ENCODE peak calls at places on chromosomes 12 and 14, in ten cellular contexts. One of them, this sample, is unnamed.

GRCh38 chr14:99821519-99822165 is 28.4 kb downstream of the EML1 start:
- DNase-seq in stomach: no peak
- DNase-seq in GM23338: no peak
- DNase-seq in pancreas: no peak
- DNase-seq in body of pancreas: peak; percentile 19
- DNase-seq in tibial artery: no peak
- DNase-seq in adrenal gland: no peak
- DNase-seq in left ventricle myocardium inferior: no peak
- DNase-seq in transverse colon: no peak
- DNase-seq in mammary epithelial cell: peak; percentile 80
- DNase-seq in this sample: peak; percentile 78

GRCh38 chr14:99802301-99803105 is 9.3 kb downstream of the EML1 start:
- DNase-seq in stomach: no peak
- DNase-seq in GM23338: no peak
- DNase-seq in pancreas: no peak
- DNase-seq in body of pancreas: no peak
- DNase-seq in tibial artery: no peak
- DNase-seq in adrenal gland: no peak
- DNase-seq in left ventricle myocardium inferior: no peak
- DNase-seq in transverse colon: no peak
- DNase-seq in mammary epithelial cell: no peak
- DNase-seq in this sample: no peak

GRCh38 chr12:16352481-16352880 is 5.0 kb downstream of the MGST1 start:
- DNase-seq in stomach: no peak
- DNase-seq in GM23338: no peak
- DNase-seq in pancreas: no peak
- DNase-seq in body of pancreas: no peak
- DNase-seq in tibial artery: no peak
- DNase-seq in adrenal gland: no peak
- DNase-seq in left ventricle myocardium inferior: no peak
- DNase-seq in transverse colon: no peak
- DNase-seq in mammary epithelial cell: peak; percentile 11
- DNase-seq in this sample: no peak

GRCh38 chr12:24565300-24565699 is 383.6 kb downstream of the BCAT1 start:
- DNase-seq in stomach: no peak
- DNase-seq in GM23338: peak; percentile 50
- DNase-seq in pancreas: no peak
- DNase-seq in body of pancreas: no peak
- DNase-seq in tibial artery: no peak
- DNase-seq in adrenal gland: no peak
- DNase-seq in left ventricle myocardium inferior: no peak
- DNase-seq in transverse colon: no peak
- DNase-seq in mammary epithelial cell: no peak
- DNase-seq in this sample: no peak

GRCh38 chr12:2853626-2854025 is 3.2 kb downstream of the TEX52 start:
- DNase-seq in stomach: peak; percentile 80
- DNase-seq in GM23338: peak; percentile 95
- DNase-seq in pancreas: peak; percentile 83
- DNase-seq in body of pancreas: peak; percentile 91
- DNase-seq in tibial artery: peak; percentile 88
- DNase-seq in adrenal gland: peak; percentile 81
- DNase-seq in left ventricle myocardium inferior: peak; percentile 84
- DNase-seq in transverse colon: peak; percentile 76
- DNase-seq in mammary epithelial cell: peak; percentile 35
- DNase-seq in this sample: peak; percentile 85

GRCh38 chr14:24634158-24634557 is at the start of gene GZMB:
- DNase-seq in stomach: peak; percentile 40
- DNase-seq in GM23338: no peak
- DNase-seq in pancreas: no peak
- DNase-seq in body of pancreas: no peak
- DNase-seq in tibial artery: no peak
- DNase-seq in adrenal gland: no peak
- DNase-seq in left ventricle myocardium inferior: no peak
- DNase-seq in transverse colon: peak; percentile 19
- DNase-seq in mammary epithelial cell: peak; percentile 54
- DNase-seq in this sample: no peak

GRCh38 chr12:130702966-130703732 is 12.9 kb downstream of the RIMBP2 start:
- DNase-seq in stomach: no peak
- DNase-seq in GM23338: no peak
- DNase-seq in pancreas: no peak
- DNase-seq in body of pancreas: no peak
- DNase-seq in tibial artery: peak; percentile 13
- DNase-seq in adrenal gland: no peak
- DNase-seq in left ventricle myocardium inferior: no peak
- DNase-seq in transverse colon: no peak
- DNase-seq in mammary epithelial cell: no peak
- DNase-seq in this sample: no peak

GRCh38 chr14:75205586-75205985 is 29.2 kb upstream of the TMED10 start:
- DNase-seq in stomach: no peak
- DNase-seq in GM23338: no peak
- DNase-seq in pancreas: no peak
- DNase-seq in body of pancreas: no peak
- DNase-seq in tibial artery: no peak
- DNase-seq in adrenal gland: no peak
- DNase-seq in left ventricle myocardium inferior: no peak
- DNase-seq in transverse colon: no peak
- DNase-seq in mammary epithelial cell: peak; percentile 77
- DNase-seq in this sample: peak; percentile 48

GRCh38 chr12:47107926-47108325 is 28.2 kb upstream of the AMIGO2 start:
- DNase-seq in stomach: no peak
- DNase-seq in GM23338: no peak
- DNase-seq in pancreas: no peak
- DNase-seq in body of pancreas: no peak
- DNase-seq in tibial artery: no peak
- DNase-seq in adrenal gland: no peak
- DNase-seq in left ventricle myocardium inferior: no peak
- DNase-seq in transverse colon: no peak
- DNase-seq in mammary epithelial cell: no peak
- DNase-seq in this sample: no peak

GRCh38 chr14:64444984-64445845 is 20.1 kb upstream of the AKAP5 start:
- DNase-seq in stomach: no peak
- DNase-seq in GM23338: no peak
- DNase-seq in pancreas: no peak
- DNase-seq in body of pancreas: no peak
- DNase-seq in tibial artery: peak; percentile 69
- DNase-seq in adrenal gland: peak; percentile 53
- DNase-seq in left ventricle myocardium inferior: no peak
- DNase-seq in transverse colon: peak; percentile 45
- DNase-seq in mammary epithelial cell: peak; percentile 80
- DNase-seq in this sample: peak; percentile 88

GRCh38 chr12:4257442-4257841 is 16.1 kb upstream of the CCND2 start:
- DNase-seq in stomach: no peak
- DNase-seq in GM23338: no peak
- DNase-seq in pancreas: no peak
- DNase-seq in body of pancreas: no peak
- DNase-seq in tibial artery: no peak
- DNase-seq in adrenal gland: no peak
- DNase-seq in left ventricle myocardium inferior: no peak
- DNase-seq in transverse colon: no peak
- DNase-seq in mammary epithelial cell: no peak
- DNase-seq in this sample: no peak

GRCh38 chr12:4251228-4251891 is 22.2 kb upstream of the CCND2 start:
- DNase-seq in stomach: no peak
- DNase-seq in GM23338: no peak
- DNase-seq in pancreas: no peak
- DNase-seq in body of pancreas: no peak
- DNase-seq in tibial artery: no peak
- DNase-seq in adrenal gland: no peak
- DNase-seq in left ventricle myocardium inferior: no peak
- DNase-seq in transverse colon: no peak
- DNase-seq in mammary epithelial cell: no peak
- DNase-seq in this sample: no peak

GRCh38 chr12:4251967-4252366 is 21.6 kb upstream of the CCND2 start:
- DNase-seq in stomach: no peak
- DNase-seq in GM23338: no peak
- DNase-seq in pancreas: no peak
- DNase-seq in body of pancreas: no peak
- DNase-seq in tibial artery: no peak
- DNase-seq in adrenal gland: no peak
- DNase-seq in left ventricle myocardium inferior: no peak
- DNase-seq in transverse colon: no peak
- DNase-seq in mammary epithelial cell: no peak
- DNase-seq in this sample: no peak

GRCh38 chr12:4252595-4252994 is 21.0 kb upstream of the CCND2 start:
- DNase-seq in stomach: no peak
- DNase-seq in GM23338: peak; percentile 53
- DNase-seq in pancreas: no peak
- DNase-seq in body of pancreas: no peak
- DNase-seq in tibial artery: no peak
- DNase-seq in adrenal gland: no peak
- DNase-seq in left ventricle myocardium inferior: peak; percentile 48
- DNase-seq in transverse colon: no peak
- DNase-seq in mammary epithelial cell: no peak
- DNase-seq in this sample: no peak

DNA sequence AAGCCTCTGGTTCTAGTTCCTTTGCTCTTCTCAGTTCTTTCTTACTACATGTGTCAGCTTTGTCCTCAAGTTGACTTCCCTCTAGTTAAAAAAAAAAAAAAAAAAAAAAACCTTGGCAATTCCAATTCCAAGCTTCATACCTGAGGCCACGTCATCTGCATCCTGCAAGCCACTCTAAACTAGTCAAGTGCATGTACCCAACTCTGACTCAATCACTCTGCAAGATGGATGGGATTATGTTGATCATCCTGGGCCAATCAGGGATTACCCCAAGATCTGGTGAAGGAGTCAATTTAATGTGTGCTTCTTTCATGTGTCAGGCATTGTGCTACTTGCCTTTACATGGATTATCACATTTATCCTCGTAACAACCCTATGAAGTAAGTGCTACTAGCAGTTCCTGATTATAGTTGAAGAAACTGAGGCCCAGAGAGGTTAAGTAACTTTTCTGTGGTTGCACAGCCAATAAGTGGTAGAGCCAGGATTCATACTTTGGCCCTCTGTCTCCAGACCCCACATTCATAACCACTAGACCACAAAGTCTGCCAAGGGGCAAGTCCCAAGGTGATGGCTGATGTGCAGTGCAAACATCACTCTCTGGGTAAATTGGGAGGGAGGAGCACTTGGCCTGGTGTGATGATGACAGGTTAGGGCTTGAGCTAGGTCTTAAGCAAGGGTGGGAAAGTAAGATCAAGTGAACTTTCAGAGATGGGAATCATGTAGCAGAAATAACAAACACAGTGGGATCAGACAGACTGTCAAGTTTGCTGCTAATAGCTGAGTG is 17.3 kb upstream of the CCND2 start:
- DNase-seq in stomach: no peak
- DNase-seq in GM23338: no peak
- DNase-seq in pancreas: no peak
- DNase-seq in body of pancreas: no peak
- DNase-seq in tibial artery: no peak
- DNase-seq in adrenal gland: no peak
- DNase-seq in left ventricle myocardium inferior: no peak
- DNase-seq in transverse colon: no peak
- DNase-seq in mammary epithelial cell: peak; percentile 45
- DNase-seq in this sample: no peak
- H3K4me3 ChIP-seq in stomach: no peak overlapping the region
- H3K4me3 ChIP-seq in GM23338: no peak overlapping the region
- H3K4me3 ChIP-seq in pancreas: no peak overlapping the region
- H3K4me3 ChIP-seq in body of pancreas: no peak overlapping the region
- H3K4me3 ChIP-seq in tibial artery: no peak overlapping the region
- H3K4me3 ChIP-seq in adrenal gland: no peak overlapping the region
- H3K4me3 ChIP-seq in left ventricle myocardium inferior: no peak overlapping the region
- H3K4me3 ChIP-seq in transverse colon: no peak overlapping the region
- H3K4me3 ChIP-seq in mammary epithelial cell: no peak overlapping the region
- H3K4me3 ChIP-seq in this sample: no peak overlapping the region

GRCh38 chr12:57726151-57726883 is 12.2 kb downstream of the AGAP2 start:
- DNase-seq in stomach: peak; percentile 74
- DNase-seq in GM23338: peak; percentile 96
- DNase-seq in pancreas: peak; percentile 87
- DNase-seq in body of pancreas: peak; percentile 89
- DNase-seq in tibial artery: peak; percentile 86
- DNase-seq in adrenal gland: peak; percentile 85
- DNase-seq in left ventricle myocardium inferior: peak; percentile 73
- DNase-seq in transverse colon: peak; percentile 87
- DNase-seq in mammary epithelial cell: peak; percentile 73
- DNase-seq in this sample: peak; percentile 79
- H3K27ac ChIP-seq in stomach: peak overlapping the region; percentile 67
- H3K27ac ChIP-seq in GM23338: no peak overlapping the region
- H3K27ac ChIP-seq in pancreas: no peak overlapping the region
- H3K27ac ChIP-seq in body of pancreas: peak overlapping the region; percentile 64
- H3K27ac ChIP-seq in tibial artery: peak overlapping the region; percentile 65
- H3K27ac ChIP-seq in adrenal gland: peak overlapping the region; percentile 85
- H3K27ac ChIP-seq in left ventricle myocardium inferior: peak overlapping the region; percentile 85
- H3K27ac ChIP-seq in transverse colon: peak overlapping the region; percentile 23
- H3K27ac ChIP-seq in mammary epithelial cell: peak overlapping the region; percentile 38
- H3K27ac ChIP-seq in this sample: peak overlapping the region; percentile 32

DNA sequence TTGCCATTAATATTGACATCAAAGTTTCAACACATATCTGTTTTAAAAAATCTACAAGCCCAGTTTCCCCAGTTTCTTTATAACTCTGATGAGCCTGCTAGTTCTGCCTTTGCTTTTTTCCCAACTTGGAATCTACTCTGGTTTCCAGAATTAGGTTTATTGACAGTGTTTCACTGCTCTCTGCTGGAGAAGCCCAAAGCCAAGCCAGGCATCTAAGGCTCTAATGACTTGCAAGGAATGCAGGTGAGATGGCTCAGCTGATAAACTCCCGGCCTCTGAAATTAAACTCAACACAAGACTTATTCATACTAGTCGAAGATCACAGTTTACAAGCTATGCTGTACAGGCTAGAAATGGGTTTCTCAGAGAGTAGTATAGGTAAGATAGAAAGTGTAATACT is 54.3 kb downstream of the HMGA2 start:
- DNase-seq in stomach: no peak
- DNase-seq in GM23338: peak; percentile 76
- DNase-seq in pancreas: peak; percentile 20
- DNase-seq in body of pancreas: no peak
- DNase-seq in tibial artery: no peak
- DNase-seq in adrenal gland: no peak
- DNase-seq in left ventricle myocardium inferior: no peak
- DNase-seq in transverse colon: no peak
- DNase-seq in mammary epithelial cell: no peak
- DNase-seq in this sample: no peak
- TF ChIP-seq CTCF in stomach: no peak
- TF ChIP-seq CTCF in GM23338: peak; percentile 60
- TF ChIP-seq CTCF in pancreas: no peak
- TF ChIP-seq CTCF in body of pancreas: no peak
- TF ChIP-seq CTCF in tibial artery: peak; percentile 8
- TF ChIP-seq CTCF in adrenal gland: no peak
- TF ChIP-seq CTCF in left ventricle myocardium inferior: no peak
- TF ChIP-seq CTCF in transverse colon: no peak
- TF ChIP-seq CTCF in mammary epithelial cell: peak; percentile 7
- TF ChIP-seq CTCF in this sample: peak; percentile 29

GRCh38 chr12:116661341-116661740 is 76.5 kb downstream of the SPRING1 start:
- DNase-seq in stomach: no peak
- DNase-seq in GM23338: no peak
- DNase-seq in pancreas: no peak
- DNase-seq in body of pancreas: no peak
- DNase-seq in tibial artery: no peak
- DNase-seq in adrenal gland: no peak
- DNase-seq in left ventricle myocardium inferior: no peak
- DNase-seq in transverse colon: no peak
- DNase-seq in mammary epithelial cell: no peak
- DNase-seq in this sample: no peak
- H3K4me3 ChIP-seq in stomach: no peak overlapping the region
- H3K4me3 ChIP-seq in GM23338: no peak overlapping the region
- H3K4me3 ChIP-seq in pancreas: no peak overlapping the region
- H3K4me3 ChIP-seq in body of pancreas: no peak overlapping the region
- H3K4me3 ChIP-seq in tibial artery: no peak overlapping the region
- H3K4me3 ChIP-seq in adrenal gland: no peak overlapping the region
- H3K4me3 ChIP-seq in left ventricle myocardium inferior: no peak overlapping the region
- H3K4me3 ChIP-seq in transverse colon: no peak overlapping the region
- H3K4me3 ChIP-seq in mammary epithelial cell: no peak overlapping the region
- H3K4me3 ChIP-seq in this sample: no peak overlapping the region

GRCh38 chr12:111451649-111452129 is 46.0 kb downstream of the SH2B3 start:
- DNase-seq in stomach: peak; percentile 9
- DNase-seq in GM23338: peak; percentile 52
- DNase-seq in pancreas: peak; percentile 10
- DNase-seq in body of pancreas: no peak
- DNase-seq in tibial artery: peak; percentile 41
- DNase-seq in adrenal gland: no peak
- DNase-seq in left ventricle myocardium inferior: no peak
- DNase-seq in transverse colon: no peak
- DNase-seq in mammary epithelial cell: peak; percentile 26
- DNase-seq in this sample: no peak
- H3K27ac ChIP-seq in stomach: no peak overlapping the region
- H3K27ac ChIP-seq in GM23338: no peak overlapping the region
- H3K27ac ChIP-seq in pancreas: no peak overlapping the region
- H3K27ac ChIP-seq in body of pancreas: no peak overlapping the region
- H3K27ac ChIP-seq in tibial artery: no peak overlapping the region
- H3K27ac ChIP-seq in adrenal gland: no peak overlapping the region
- H3K27ac ChIP-seq in left ventricle myocardium inferior: peak overlapping the region; percentile 97
- H3K27ac ChIP-seq in transverse colon: no peak overlapping the region
- H3K27ac ChIP-seq in mammary epithelial cell: no peak overlapping the region
- H3K27ac ChIP-seq in this sample: no peak overlapping the region

This sample was measured in brain microvascular endothelial cell.